ENCODE peak calls at places on chromosome 22, in six cellular contexts. One of them, this sample, is unnamed.

GRCh38 chr22:46397951-46398350 is 62.4 kb downstream of the TRMU start:
- DNase-seq in NCI-H2081: no peak
- DNase-seq in psoas muscle: no peak
- DNase-seq in stimulated activated CD4-positive, alpha-beta T cell treated with anti-CD3 and anti-CD28 coated beads, Interleukin-4, amount 100 ng/mL, for 48 hours: no peak
- DNase-seq in LoVo: no peak
- DNase-seq in PC-3: no peak
- DNase-seq in this sample: no peak

GRCh38 chr22:22248878-22249277 is 4.3 kb downstream of the VPREB1 start:
- DNase-seq in LoVo: no peak
- DNase-seq in psoas muscle: no peak
- DNase-seq in stimulated activated CD4-positive, alpha-beta T cell treated with anti-CD3 and anti-CD28 coated beads, Interleukin-4, amount 100 ng/mL, for 48 hours: no peak
- DNase-seq in NCI-H2081: no peak
- DNase-seq in PC-3: no peak
- DNase-seq in this sample: no peak

GRCh38 chr22:41264408-41264941 is 21.5 kb downstream of the RANGAP1 start:
- DNase-seq in NCI-H2081: no peak
- DNase-seq in psoas muscle: no peak
- DNase-seq in stimulated activated CD4-positive, alpha-beta T cell treated with anti-CD3 and anti-CD28 coated beads, Interleukin-4, amount 100 ng/mL, for 48 hours: no peak
- DNase-seq in PC-3: no peak
- DNase-seq in LoVo: no peak
- DNase-seq in this sample: no peak

GRCh38 chr22:36385491-36386350 is 2.0 kb downstream of the MYH9 start:
- DNase-seq in LoVo: peak
- DNase-seq in PC-3: peak
- DNase-seq in stimulated activated CD4-positive, alpha-beta T cell treated with anti-CD3 and anti-CD28 coated beads, Interleukin-4, amount 100 ng/mL, for 48 hours: peak
- DNase-seq in NCI-H2081: peak
- DNase-seq in psoas muscle: peak
- DNase-seq in this sample: peak

GRCh38 chr22:35620624-35621245 is 3.6 kb upstream of the MB start:
- DNase-seq in PC-3: no peak
- DNase-seq in LoVo: no peak
- DNase-seq in NCI-H2081: peak
- DNase-seq in psoas muscle: peak
- DNase-seq in stimulated activated CD4-positive, alpha-beta T cell treated with anti-CD3 and anti-CD28 coated beads, Interleukin-4, amount 100 ng/mL, for 48 hours: no peak
- DNase-seq in this sample: no peak

GRCh38 chr22:21972293-21972779 is 10.3 kb downstream of the TOP3B start:
- DNase-seq in PC-3: peak
- DNase-seq in psoas muscle: no peak
- DNase-seq in NCI-H2081: no peak
- DNase-seq in stimulated activated CD4-positive, alpha-beta T cell treated with anti-CD3 and anti-CD28 coated beads, Interleukin-4, amount 100 ng/mL, for 48 hours: peak
- DNase-seq in LoVo: no peak
- DNase-seq in this sample: no peak

GRCh38 chr22:23539135-23539838 is 40.8 kb downstream of the IGLL1 start:
- DNase-seq in NCI-H2081: peak
- DNase-seq in LoVo: peak
- DNase-seq in PC-3: peak
- DNase-seq in stimulated activated CD4-positive, alpha-beta T cell treated with anti-CD3 and anti-CD28 coated beads, Interleukin-4, amount 100 ng/mL, for 48 hours: peak
- DNase-seq in psoas muscle: peak
- DNase-seq in this sample: peak

GRCh38 chr22:21457023-21457787 is 10.0 kb upstream of the TMEM191C start:
- DNase-seq in LoVo: no peak
- DNase-seq in NCI-H2081: no peak
- DNase-seq in stimulated activated CD4-positive, alpha-beta T cell treated with anti-CD3 and anti-CD28 coated beads, Interleukin-4, amount 100 ng/mL, for 48 hours: no peak
- DNase-seq in PC-3: peak
- DNase-seq in psoas muscle: peak
- DNase-seq in this sample: no peak

GRCh38 chr22:35359380-35360065 is 21.4 kb upstream of the HMOX1 start:
- DNase-seq in LoVo: no peak
- DNase-seq in NCI-H2081: no peak
- DNase-seq in psoas muscle: no peak
- DNase-seq in PC-3: no peak
- DNase-seq in stimulated activated CD4-positive, alpha-beta T cell treated with anti-CD3 and anti-CD28 coated beads, Interleukin-4, amount 100 ng/mL, for 48 hours: no peak
- DNase-seq in this sample: no peak

GRCh38 chr22:21045585-21046294 is at the start of gene LRRC74B:
- DNase-seq in LoVo: peak
- DNase-seq in stimulated activated CD4-positive, alpha-beta T cell treated with anti-CD3 and anti-CD28 coated beads, Interleukin-4, amount 100 ng/mL, for 48 hours: peak
- DNase-seq in psoas muscle: peak
- DNase-seq in PC-3: peak
- DNase-seq in NCI-H2081: peak
- DNase-seq in this sample: peak

GRCh38 chr22:39459681-39460080 is 2.9 kb downstream of the MGAT3 start:
- DNase-seq in LoVo: no peak
- DNase-seq in PC-3: no peak
- DNase-seq in psoas muscle: no peak
- DNase-seq in NCI-H2081: no peak
- DNase-seq in stimulated activated CD4-positive, alpha-beta T cell treated with anti-CD3 and anti-CD28 coated beads, Interleukin-4, amount 100 ng/mL, for 48 hours: no peak
- DNase-seq in this sample: no peak

GRCh38 chr22:29994941-29995340 is 85.3 kb upstream of the HORMAD2 start:
- DNase-seq in stimulated activated CD4-positive, alpha-beta T cell treated with anti-CD3 and anti-CD28 coated beads, Interleukin-4, amount 100 ng/mL, for 48 hours: no peak
- DNase-seq in PC-3: peak
- DNase-seq in LoVo: peak
- DNase-seq in psoas muscle: no peak
- DNase-seq in NCI-H2081: no peak
- DNase-seq in this sample: no peak

GRCh38 chr22:39284142-39284980 is 35.1 kb downstream of the RPL3 start:
- DNase-seq in LoVo: no peak
- DNase-seq in stimulated activated CD4-positive, alpha-beta T cell treated with anti-CD3 and anti-CD28 coated beads, Interleukin-4, amount 100 ng/mL, for 48 hours: no peak
- DNase-seq in NCI-H2081: no peak
- DNase-seq in PC-3: peak
- DNase-seq in psoas muscle: no peak
- DNase-seq in this sample: no peak

GRCh38 chr22:37354271-37355069 is 72.2 kb downstream of the CYTH4 start:
- DNase-seq in stimulated activated CD4-positive, alpha-beta T cell treated with anti-CD3 and anti-CD28 coated beads, Interleukin-4, amount 100 ng/mL, for 48 hours: no peak
- DNase-seq in LoVo: peak
- DNase-seq in PC-3: peak
- DNase-seq in psoas muscle: no peak
- DNase-seq in NCI-H2081: no peak
- DNase-seq in this sample: peak

GRCh38 chr22:38078046-38078840 is 5.7 kb downstream of the SLC16A8 start:
- DNase-seq in psoas muscle: no peak
- DNase-seq in PC-3: no peak
- DNase-seq in LoVo: no peak
- DNase-seq in stimulated activated CD4-positive, alpha-beta T cell treated with anti-CD3 and anti-CD28 coated beads, Interleukin-4, amount 100 ng/mL, for 48 hours: no peak
- DNase-seq in NCI-H2081: no peak
- DNase-seq in this sample: no peak

GRCh38 chr22:20436309-20437252 is 1.0 kb downstream of the SCARF2 start:
- DNase-seq in NCI-H2081: no peak
- DNase-seq in psoas muscle: peak
- DNase-seq in stimulated activated CD4-positive, alpha-beta T cell treated with anti-CD3 and anti-CD28 coated beads, Interleukin-4, amount 100 ng/mL, for 48 hours: no peak
- DNase-seq in LoVo: no peak
- DNase-seq in PC-3: no peak
- DNase-seq in this sample: no peak

GRCh38 chr22:18065256-18065655 is 12.5 kb upstream of the PEX26 start:
- DNase-seq in NCI-H2081: no peak
- DNase-seq in LoVo: no peak
- DNase-seq in stimulated activated CD4-positive, alpha-beta T cell treated with anti-CD3 and anti-CD28 coated beads, Interleukin-4, amount 100 ng/mL, for 48 hours: no peak
- DNase-seq in psoas muscle: no peak
- DNase-seq in PC-3: peak
- DNase-seq in this sample: no peak

GRCh38 chr22:36409911-36410756 is 22.4 kb upstream of the MYH9 start:
- DNase-seq in psoas muscle: peak
- DNase-seq in NCI-H2081: peak
- DNase-seq in stimulated activated CD4-positive, alpha-beta T cell treated with anti-CD3 and anti-CD28 coated beads, Interleukin-4, amount 100 ng/mL, for 48 hours: peak
- DNase-seq in PC-3: peak
- DNase-seq in LoVo: peak
- DNase-seq in this sample: peak

GRCh38 chr22:25775501-25775900 is 33.5 kb downstream of the MYO18B start:
- DNase-seq in stimulated activated CD4-positive, alpha-beta T cell treated with anti-CD3 and anti-CD28 coated beads, Interleukin-4, amount 100 ng/mL, for 48 hours: no peak
- DNase-seq in PC-3: no peak
- DNase-seq in psoas muscle: peak
- DNase-seq in NCI-H2081: no peak
- DNase-seq in LoVo: no peak
- DNase-seq in this sample: no peak

GRCh38 chr22:46614070-46614931 is 5.9 kb upstream of the GRAMD4 start:
- DNase-seq in stimulated activated CD4-positive, alpha-beta T cell treated with anti-CD3 and anti-CD28 coated beads, Interleukin-4, amount 100 ng/mL, for 48 hours: peak
- DNase-seq in psoas muscle: no peak
- DNase-seq in NCI-H2081: no peak
- DNase-seq in LoVo: no peak
- DNase-seq in PC-3: no peak
- DNase-seq in this sample: no peak

GRCh38 chr22:30860176-30861105 is 108.1 kb downstream of the MORC2 start:
- DNase-seq in LoVo: no peak
- DNase-seq in stimulated activated CD4-positive, alpha-beta T cell treated with anti-CD3 and anti-CD28 coated beads, Interleukin-4, amount 100 ng/mL, for 48 hours: no peak
- DNase-seq in psoas muscle: no peak
- DNase-seq in NCI-H2081: no peak
- DNase-seq in PC-3: no peak
- DNase-seq in this sample: no peak

GRCh38 chr22:49527611-49528419 is 299.9 kb downstream of the BRD1 start:
- DNase-seq in NCI-H2081: no peak
- DNase-seq in PC-3: no peak
- DNase-seq in LoVo: no peak
- DNase-seq in stimulated activated CD4-positive, alpha-beta T cell treated with anti-CD3 and anti-CD28 coated beads, Interleukin-4, amount 100 ng/mL, for 48 hours: no peak
- DNase-seq in psoas muscle: no peak
- DNase-seq in this sample: no peak

GRCh38 chr22:38030311-38031133 is 26.7 kb upstream of the PICK1 start:
- DNase-seq in PC-3: no peak
- DNase-seq in LoVo: no peak
- DNase-seq in stimulated activated CD4-positive, alpha-beta T cell treated with anti-CD3 and anti-CD28 coated beads, Interleukin-4, amount 100 ng/mL, for 48 hours: no peak
- DNase-seq in psoas muscle: no peak
- DNase-seq in NCI-H2081: no peak
- DNase-seq in this sample: no peak

GRCh38 chr22:26617251-26618199 is at the start of gene CRYBB1:
- DNase-seq in NCI-H2081: no peak
- DNase-seq in stimulated activated CD4-positive, alpha-beta T cell treated with anti-CD3 and anti-CD28 coated beads, Interleukin-4, amount 100 ng/mL, for 48 hours: no peak
- DNase-seq in psoas muscle: peak
- DNase-seq in PC-3: no peak
- DNase-seq in LoVo: no peak
- DNase-seq in this sample: no peak

GRCh38 chr22:26942301-26942927 is 285.0 kb downstream of the MIAT start:
- DNase-seq in LoVo: no peak
- DNase-seq in psoas muscle: no peak
- DNase-seq in NCI-H2081: no peak
- DNase-seq in stimulated activated CD4-positive, alpha-beta T cell treated with anti-CD3 and anti-CD28 coated beads, Interleukin-4, amount 100 ng/mL, for 48 hours: no peak
- DNase-seq in PC-3: no peak
- DNase-seq in this sample: no peak

GRCh38 chr22:46652930-46653331 is 32.7 kb downstream of the GRAMD4 start:
- DNase-seq in psoas muscle: no peak
- DNase-seq in PC-3: no peak
- DNase-seq in stimulated activated CD4-positive, alpha-beta T cell treated with anti-CD3 and anti-CD28 coated beads, Interleukin-4, amount 100 ng/mL, for 48 hours: no peak
- DNase-seq in LoVo: no peak
- DNase-seq in NCI-H2081: no peak
- DNase-seq in this sample: no peak

This sample was measured in NCI-H2171.